ENCODE peak calls at places on chromosome X, in eight cellular contexts. F is fibroblast of the aortic adventitia, N is esophagus muscularis mucosa, B is HFF-Myc, W is colonic mucosa, Z is esophagus squamous epithelium, M is choroid plexus epithelial cell, I is fibroblast of villous mesenchyme. O is an unnamed sample.

GRCh38 chrX:82451725-82452124 is 1056.4 kb upstream of the POU3F4 start:
- DNase-seq in M (no peak), W (no peak), B (no peak), I (no peak), F (no peak), N (no peak), Z (no peak), O (no peak)

GRCh38 chrX:149512225-149512885 is 7.2 kb upstream of the IDS start:
- DNase-seq in Z (no peak), B (no peak), I (peak), F (peak), M (peak), N (no peak), W (peak), O (peak)

GRCh38 chrX:132393992-132394391 is 94.8 kb downstream of the MBNL3 start:
- DNase-seq in F (peak), I (no peak), B (no peak), N (no peak), Z (no peak), M (no peak), W (no peak), O (no peak)

GRCh38 chrX:94454159-94454558 is 780.2 kb downstream of the FAM133A start:
- DNase-seq in I (no peak), B (no peak), W (no peak), Z (no peak), M (no peak), F (no peak), N (no peak), O (no peak)

GRCh38 chrX:50567636-50568035 is 97.0 kb upstream of the DGKK start:
- DNase-seq in B (no peak), Z (no peak), W (no peak), I (no peak), N (no peak), F (no peak), M (no peak), O (no peak)

GRCh38 chrX:145821291-145821897 is 3.8 kb downstream of the SLITRK2 start:
- DNase-seq in F (no peak), N (no peak), M (no peak), B (no peak), W (no peak), Z (no peak), I (no peak), O (peak)

GRCh38 chrX:54413753-54414152 is 26.5 kb upstream of the TSR2 start:
- DNase-seq in B (no peak), M (peak), Z (no peak), W (no peak), N (no peak), I (peak), F (no peak), O (no peak)

GRCh38 chrX:108437789-108438623 is at the start of gene COL4A6:
- DNase-seq in F (peak), I (no peak), M (no peak), Z (no peak), W (no peak), B (no peak), N (no peak), O (no peak)

GRCh38 chrX:139596068-139596467 is 65.5 kb downstream of the F9 start:
- DNase-seq in B (no peak), N (no peak), M (no peak), I (no peak), W (no peak), F (no peak), Z (no peak), O (no peak)

GRCh38 chrX:23803931-23804381 is 21.0 kb downstream of the SAT1 start:
- DNase-seq in N (no peak), I (peak), M (peak), F (peak), Z (no peak), B (no peak), W (peak), O (peak)

GRCh38 chrX:77415882-77416281 is 31.3 kb upstream of the FGF16 start:
- DNase-seq in F (peak), M (no peak), I (no peak), W (no peak), B (no peak), N (no peak), Z (no peak), O (no peak)

GRCh38 chrX:8288590-8288989 is 117.5 kb upstream of the VCX2 start:
- DNase-seq in F (no peak), W (no peak), N (no peak), Z (no peak), B (no peak), I (no peak), M (no peak), O (no peak)

GRCh38 chrX:74420194-74421035 is 878 bp upstream of the SLC16A2 start:
- DNase-seq in N (no peak), M (peak), W (peak), I (peak), Z (no peak), F (peak), B (no peak), O (peak)

GRCh38 chrX:31333181-31333831 is 261.5 kb upstream of the FTHL17 start:
- DNase-seq in B (peak), W (no peak), F (peak), M (peak), N (no peak), Z (no peak), I (peak), O (peak)

GRCh38 chrX:25003066-25003849 is 12.5 kb downstream of the ARX start:
- DNase-seq in W (no peak), F (no peak), Z (no peak), N (no peak), B (no peak), M (no peak), I (no peak), O (no peak)

GRCh38 chrX:55340896-55341433 is 76.2 kb upstream of the PAGE3 start:
- DNase-seq in N (no peak), M (no peak), I (no peak), B (no peak), Z (no peak), W (no peak), F (no peak), O (no peak)

GRCh38 chrX:40734956-40735317 is 405 bp downstream of the MED14 start:
- DNase-seq in N (no peak), W (peak), B (no peak), Z (no peak), F (no peak), I (peak), M (peak), O (peak)

GRCh38 chrX:154732421-154733071 is 18.3 kb downstream of the GAB3 start:
- DNase-seq in F (no peak), B (no peak), N (no peak), M (peak), Z (no peak), I (peak), W (no peak), O (peak)

GRCh38 chrX:28586291-28586690 is 955 bp upstream of the IL1RAPL1 start:
- DNase-seq in Z (no peak), F (peak), W (peak), I (peak), B (no peak), M (peak), N (no peak), O (peak)

GRCh38 chrX:28586891-28587635 is at the start of gene IL1RAPL1:
- DNase-seq in M (peak), Z (no peak), N (no peak), I (peak), B (peak), W (no peak), F (peak), O (peak)

GRCh38 chrX:28591542-28591941 is 4.3 kb downstream of the IL1RAPL1 start:
- DNase-seq in B (no peak), N (no peak), F (no peak), Z (no peak), W (no peak), I (no peak), M (peak), O (no peak)

GRCh38 chrX:28589048-28589447 is 1.8 kb downstream of the IL1RAPL1 start:
- DNase-seq in N (no peak), B (no peak), M (no peak), I (no peak), Z (no peak), W (no peak), F (no peak), O (no peak)

GRCh38 chrX:28590394-28590793 is 3.1 kb downstream of the IL1RAPL1 start:
- DNase-seq in B (no peak), M (peak), F (peak), W (no peak), Z (no peak), N (no peak), I (no peak), O (no peak)
- TF ChIP-seq CTCF in B (no peak), M (peak), F (peak), W (no peak), Z (no peak), N (peak), I (no peak), O (peak)

GRCh38 chrX:147180886-147181285 is 366.3 kb upstream of the CXorf51A start:
- DNase-seq in I (no peak), N (no peak), F (no peak), Z (no peak), W (no peak), M (no peak), B (no peak), O (no peak)

GRCh38 chrX:147183161-147183560 is 368.6 kb upstream of the CXorf51A start:
- DNase-seq in F (no peak), N (no peak), W (no peak), B (no peak), I (no peak), M (no peak), Z (no peak), O (no peak)
- H3K4me3 ChIP-seq in F (no peak), N (no peak), W (no peak), B (no peak), I (no peak), M (no peak), Z (no peak), O (no peak)

GRCh38 chrX:96683997-96684338 is 674 bp upstream of the DIAPH2 start:
- DNase-seq in M (peak), F (no peak), I (no peak), N (no peak), B (no peak), Z (no peak), W (no peak), O (no peak)

GRCh38 chrX:96688789-96689188 is 4.1 kb downstream of the DIAPH2 start:
- DNase-seq in B (no peak), Z (no peak), N (no peak), M (no peak), W (no peak), I (no peak), F (no peak), O (no peak)

GRCh38 chrX:96685205-96686099 is 810 bp downstream of the DIAPH2 start:
- DNase-seq in N (peak), B (no peak), I (peak), F (peak), Z (no peak), W (peak), M (peak), O (peak)

GRCh38 chrX:96682516-96682915 is 2.1 kb upstream of the DIAPH2 start:
- DNase-seq in Z (no peak), I (no peak), B (no peak), M (no peak), F (no peak), N (no peak), W (no peak), O (no peak)

DNA sequence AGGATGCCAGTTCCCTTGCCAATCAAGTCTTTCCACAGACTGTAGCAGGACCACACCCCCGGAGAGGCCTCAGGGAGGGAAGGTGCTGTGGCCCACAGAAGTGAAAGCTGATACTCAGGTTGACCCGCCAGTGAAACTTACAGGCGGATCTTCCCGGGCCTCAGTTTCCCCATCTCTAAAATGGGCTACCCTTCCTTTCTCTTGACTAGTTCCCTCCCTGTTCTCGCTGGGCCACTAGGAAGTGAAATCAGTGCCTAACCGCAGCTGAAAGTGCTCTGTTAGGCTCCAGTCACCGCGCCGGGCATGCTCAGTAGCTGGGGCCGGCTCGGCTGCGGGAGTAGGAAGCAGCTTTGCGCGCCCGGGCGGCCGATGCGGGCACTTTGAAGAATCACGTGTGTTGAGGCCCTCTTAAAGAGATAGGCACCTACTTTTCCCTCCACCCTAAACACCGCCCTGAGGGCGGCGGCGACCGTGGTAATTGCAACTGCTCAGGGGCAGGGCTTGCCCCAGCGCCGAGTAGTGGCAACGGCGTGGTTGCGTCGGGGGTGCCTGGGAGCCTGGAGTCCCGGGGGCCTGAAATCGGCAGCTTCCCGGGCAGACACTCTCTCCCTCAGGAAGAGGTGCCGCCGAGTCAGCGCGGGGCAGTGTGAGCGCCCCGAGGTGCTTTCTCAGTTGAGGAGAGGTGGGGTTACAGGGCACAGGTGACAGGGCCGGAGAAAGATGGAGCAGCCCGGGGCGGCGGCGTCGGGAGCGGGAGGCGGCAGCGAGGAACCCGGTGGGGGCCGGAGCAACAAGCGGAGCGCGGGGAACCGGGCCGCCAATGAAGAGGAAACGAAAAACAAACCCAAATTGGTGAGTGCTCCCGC is at the start of gene DIAPH2:
- DNase-seq in W (peak), F (peak), I (peak), N (peak), B (no peak), Z (peak), M (peak), O (peak)
- TF ChIP-seq CTCF in W (no peak), F (peak), I (no peak), N (peak), B (no peak), Z (peak), M (peak), O (no peak)

GRCh38 chrX:9530848-9531274 is 66.0 kb downstream of the TBL1X start:
- DNase-seq in M (peak), B (peak), Z (no peak), N (no peak), I (peak), W (peak), F (peak), O (peak)
- H3K4me3 ChIP-seq in M (peak), B (no peak), Z (no peak), N (no peak), I (no peak), W (no peak), F (no peak), O (peak)

GRCh38 chrX:134373736-134374135 is 86.2 kb upstream of the HPRT1 start:
- DNase-seq in Z (no peak), I (no peak), F (no peak), W (no peak), B (no peak), M (no peak), N (no peak), O (no peak)

GRCh38 chrX:134374910-134375309 is 85.1 kb upstream of the HPRT1 start:
- DNase-seq in B (no peak), M (peak), W (no peak), F (peak), N (no peak), I (no peak), Z (no peak), O (no peak)

GRCh38 chrX:134374294-134374693 is 85.7 kb upstream of the HPRT1 start:
- DNase-seq in N (no peak), I (peak), Z (no peak), F (peak), M (peak), W (no peak), B (no peak), O (no peak)

GRCh38 chrX:134375691-134376090 is 84.3 kb upstream of the HPRT1 start:
- DNase-seq in Z (no peak), F (no peak), I (no peak), N (no peak), M (no peak), W (no peak), B (no peak), O (no peak)

DNA sequence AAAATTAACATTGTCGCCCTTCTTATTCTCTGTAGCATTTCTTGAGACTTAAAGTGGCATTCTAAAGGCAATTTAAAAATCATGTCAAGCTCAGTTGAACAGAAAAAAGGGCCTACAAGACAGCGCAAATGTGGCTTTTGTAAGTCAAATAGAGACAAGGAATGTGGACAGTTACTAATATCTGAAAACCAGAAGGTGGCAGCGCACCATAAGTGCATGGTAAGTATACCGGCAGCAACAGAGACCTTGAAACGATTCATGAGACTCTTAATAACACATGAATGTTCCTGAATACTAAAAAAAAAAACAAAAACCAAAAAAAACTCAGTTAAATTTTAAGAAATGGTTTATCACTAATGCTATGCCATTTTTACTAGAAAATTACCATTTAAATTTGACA is 82.4 kb upstream of the HPRT1 start:
- DNase-seq in B (no peak), N (no peak), M (peak), Z (no peak), F (peak), W (no peak), I (peak), O (peak)
- TF ChIP-seq CTCF in B (peak), N (no peak), M (peak), Z (no peak), F (peak), W (no peak), I (peak), O (peak)

GRCh38 chrX:70168238-70169188 is 8.8 kb upstream of the DGAT2L6 start:
- DNase-seq in I (peak), W (no peak), M (peak), F (peak), N (no peak), B (peak), Z (no peak), O (peak)
- H3K4me3 ChIP-seq in I (peak), W (no peak), M (peak), F (peak), N (no peak), B (peak), Z (no peak), O (no peak)

GRCh38 chrX:10725071-10725470 is 104.7 kb upstream of the MID1 start:
- DNase-seq in M (peak), W (no peak), F (no peak), I (no peak), Z (no peak), B (no peak), N (no peak), O (no peak)

GRCh38 chrX:10726647-10727046 is 106.3 kb upstream of the MID1 start:
- DNase-seq in Z (no peak), F (peak), W (no peak), M (peak), B (no peak), I (peak), N (no peak), O (peak)

DNA sequence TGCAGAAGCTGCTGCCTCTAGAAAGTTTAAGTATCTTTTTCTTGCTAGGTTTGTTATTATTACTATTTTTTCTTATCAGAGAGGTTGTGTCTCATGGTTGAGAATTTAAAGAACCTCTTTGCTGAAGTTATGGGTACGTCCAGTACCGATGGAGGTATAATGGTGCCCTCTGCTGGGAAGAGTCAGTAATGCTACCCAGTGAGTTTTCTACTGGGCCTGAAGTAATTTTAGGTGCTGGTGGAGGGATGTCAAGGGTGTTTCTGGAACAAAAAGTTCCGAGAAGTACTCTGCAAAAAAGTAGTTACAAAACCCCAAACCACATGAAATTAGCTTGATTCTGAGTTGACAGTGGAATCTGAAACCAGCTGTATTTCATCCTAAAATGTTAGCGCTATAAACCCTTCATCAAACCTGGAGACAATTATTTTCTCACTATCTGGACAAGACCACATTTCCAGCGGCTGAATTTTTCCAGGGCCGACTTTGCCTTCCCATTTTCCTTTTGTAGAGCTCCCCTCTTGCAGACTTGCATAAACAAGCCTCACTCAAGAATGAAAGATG is 102.5 kb upstream of the MID1 start:
- DNase-seq in Z (no peak), W (peak), N (no peak), I (peak), F (peak), B (peak), M (peak), O (peak)
- TF ChIP-seq CTCF in Z (peak), W (peak), N (peak), I (peak), F (peak), B (peak), M (peak), O (peak)

DNA sequence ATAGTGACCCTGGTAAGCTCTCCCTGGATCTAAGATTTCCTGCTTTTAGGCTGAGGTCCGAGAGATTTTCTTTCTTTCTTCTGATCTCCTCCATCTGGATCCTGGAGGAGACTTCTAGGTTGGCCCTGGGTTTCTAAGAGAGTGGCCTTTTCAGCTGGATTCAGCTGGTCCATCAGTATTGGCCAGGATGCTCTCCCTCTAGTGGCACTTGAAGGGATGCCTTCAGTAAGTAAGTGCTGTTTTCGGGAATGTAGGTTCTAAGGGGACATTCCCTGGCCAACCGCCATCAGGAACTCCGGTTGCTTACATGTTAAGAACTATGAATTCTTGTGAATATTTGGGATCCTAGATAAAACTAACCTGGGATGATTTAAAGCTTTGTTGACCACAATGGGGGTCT is 56.9 kb downstream of the SERTM2 start:
- DNase-seq in I (peak), W (no peak), M (peak), N (no peak), F (peak), Z (no peak), B (no peak), O (no peak)
- H3K4me3 ChIP-seq in I (no peak), W (no peak), M (no peak), N (no peak), F (no peak), Z (no peak), B (no peak), O (no peak)

O was measured in astrocyte of the spinal cord.